ENCODE peak calls at places on chromosome 5, in four cellular contexts. V is fibroblast of lung, Z is HCT116, B is H1. M is an unnamed sample. For H3K9me3 and H3K4me1, the result is how much of the 10 kb centered on the place peaks cover.

GRCh38 chr5:123089572-123089970 is 530 bp downstream of the PRDM6 start:
- DNase-seq in Z (no peak), V (peak), B (no peak), M (peak)

GRCh38 chr5:82421119-82421518 is 143.0 kb upstream of the RPS23 start:
- DNase-seq in Z (peak), V (peak), B (no peak), M (no peak)

GRCh38 chr5:54996476-54996875 is 11.1 kb upstream of the ESM1 start:
- DNase-seq in B (no peak), V (no peak), Z (no peak), M (no peak)

GRCh38 chr5:169050146-169050571 is 250.8 kb downstream of the SLIT3 start:
- DNase-seq in B (no peak), V (no peak), Z (no peak), M (no peak)

GRCh38 chr5:7856855-7857254 is 5.9 kb upstream of the CFAP90 start:
- DNase-seq in V (peak), B (no peak), Z (peak), M (peak)

GRCh38 chr5:72999916-73000315 is 44.1 kb downstream of the FCHO2 start:
- DNase-seq in V (no peak), Z (no peak), B (no peak), M (no peak)

GRCh38 chr5:77957516-77957915 is 181.4 kb upstream of the TBCA start:
- DNase-seq in Z (no peak), V (no peak), B (no peak), M (peak)

GRCh38 chr5:32708949-32709348 is 2.2 kb upstream of the NPR3 start:
- DNase-seq in Z (no peak), B (no peak), V (no peak), M (peak)

DNA sequence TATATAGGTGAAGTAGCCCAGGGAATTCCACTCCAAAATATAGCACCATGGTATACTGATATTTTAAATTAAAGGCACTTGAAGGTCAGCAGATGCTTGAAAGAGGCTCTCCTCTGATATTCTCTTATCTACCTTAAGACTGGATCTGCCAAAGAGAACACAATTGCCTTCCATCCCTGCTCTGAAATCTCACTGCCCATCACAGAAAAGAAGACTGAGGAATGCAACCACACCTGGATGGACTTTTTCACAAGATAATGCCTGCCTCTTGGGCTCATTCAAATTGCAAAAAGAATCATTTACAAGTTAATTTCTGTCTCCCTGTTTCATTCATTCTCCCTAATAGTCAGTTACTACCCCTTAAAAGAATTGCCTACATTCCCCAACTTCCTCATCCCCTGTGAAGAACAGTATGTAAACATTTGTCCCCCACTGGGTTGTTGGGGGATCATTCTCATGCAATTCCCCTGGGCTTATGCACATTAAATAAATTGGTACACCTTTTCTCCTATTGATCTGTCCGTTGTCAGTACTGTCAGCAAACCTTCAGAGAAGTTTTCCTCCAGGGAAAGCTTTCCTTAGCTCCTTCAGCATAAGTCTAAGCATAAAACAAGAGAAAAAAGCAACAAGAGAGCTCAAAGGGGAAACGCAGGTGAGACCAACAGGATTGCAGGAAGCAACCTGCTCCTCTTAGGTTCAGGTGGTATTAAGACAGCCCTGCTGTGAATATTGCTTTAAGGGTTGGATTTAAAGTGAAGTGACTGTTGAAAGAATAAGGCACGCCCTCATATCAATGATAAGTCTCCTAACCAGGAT is 171.4 kb upstream of the SLC30A5 start:
- DNase-seq in Z (no peak), B (peak), V (no peak), M (peak)
- H3K9me3 ChIP-seq in Z (under half), B (under half), V (under half), M (under half)

GRCh38 chr5:149154629-149155028 is 13.3 kb downstream of the ABLIM3 start:
- DNase-seq in V (no peak), Z (no peak), B (no peak), M (no peak)
- H3K9ac ChIP-seq in V (no peak), Z (no peak), B (no peak), M (no peak)

GRCh38 chr5:149521739-149522373 is 29.4 kb downstream of the CSNK1A1 start:
- DNase-seq in V (no peak), Z (no peak), B (no peak), M (no peak)

GRCh38 chr5:149514512-149514911 is 36.7 kb downstream of the CSNK1A1 start:
- DNase-seq in B (no peak), Z (no peak), V (no peak), M (no peak)

GRCh38 chr5:149517461-149518122 is 33.6 kb downstream of the CSNK1A1 start:
- DNase-seq in B (no peak), Z (no peak), V (peak), M (no peak)

GRCh38 chr5:149519624-149520023 is 31.6 kb downstream of the CSNK1A1 start:
- DNase-seq in Z (no peak), V (no peak), B (no peak), M (no peak)
- H3K4me1 ChIP-seq in Z (under half), V (under half), B (under half), M (under half)

GRCh38 chr5:66939094-66939493 is 257.5 kb downstream of the CD180 start:
- DNase-seq in V (no peak), B (no peak), Z (no peak), M (no peak)
- H3K9me3 ChIP-seq in V (under half), B (under half), Z (under half), M (under half)

GRCh38 chr5:33857037-33857436 is 34.8 kb downstream of the ADAMTS12 start:
- DNase-seq in Z (no peak), V (no peak), B (no peak), M (no peak)

GRCh38 chr5:33855396-33855795 is 36.4 kb downstream of the ADAMTS12 start:
- DNase-seq in Z (no peak), B (no peak), V (no peak), M (no peak)

GRCh38 chr5:33852837-33853236 is 39.0 kb downstream of the ADAMTS12 start:
- DNase-seq in V (no peak), Z (no peak), B (no peak), M (no peak)

GRCh38 chr5:33852327-33852726 is 39.5 kb downstream of the ADAMTS12 start:
- DNase-seq in V (peak), B (no peak), Z (no peak), M (no peak)

GRCh38 chr5:33854733-33855151 is 37.0 kb downstream of the ADAMTS12 start:
- DNase-seq in B (no peak), V (peak), Z (no peak), M (no peak)
- H3K9ac ChIP-seq in B (no peak), V (no peak), Z (no peak), M (no peak)

GRCh38 chr5:159179556-159180305 is 29.6 kb downstream of the RNF145 start:
- DNase-seq in B (no peak), V (no peak), Z (no peak), M (no peak)
- H3K4me1 ChIP-seq in B (under half), V (under half), Z (under half), M (under half)

GRCh38 chr5:3417376-3417943 is 178.2 kb upstream of the IRX1 start:
- DNase-seq in V (no peak), B (no peak), Z (no peak), M (peak)
- H3K9me3 ChIP-seq in V (under half), B (under half), Z (under half), M (under half)

DNA sequence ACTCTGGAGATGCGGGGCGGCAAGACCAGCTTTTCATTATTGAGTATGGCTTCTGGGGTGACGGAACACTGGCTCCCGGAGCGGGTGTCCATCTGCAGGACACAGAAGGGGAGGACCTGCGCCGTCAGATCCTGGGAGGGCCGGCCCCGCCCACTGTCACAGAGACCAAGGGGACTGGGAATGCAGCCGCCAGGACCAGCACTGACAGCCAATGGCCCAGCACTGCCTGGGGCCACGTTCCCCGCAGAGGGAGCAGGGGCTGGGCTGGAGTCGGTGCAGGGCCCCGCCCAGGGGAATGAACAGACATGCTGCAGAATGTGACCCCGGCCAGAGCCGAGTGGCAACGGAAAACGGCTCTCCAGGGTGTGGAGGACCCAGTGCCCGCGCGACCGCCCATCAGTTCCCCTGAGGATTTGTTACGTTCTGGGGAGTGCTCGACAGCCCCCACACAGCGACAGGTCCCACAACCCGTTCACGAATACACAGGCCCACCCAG is at the start of gene ZDHHC11:
- DNase-seq in V (no peak), Z (no peak), B (no peak), M (no peak)
- H3K9ac ChIP-seq in V (no peak), Z (no peak), B (no peak), M (no peak)

GRCh38 chr5:143129203-143129602 is 274.3 kb downstream of the NR3C1 start:
- DNase-seq in Z (no peak), V (no peak), B (no peak), M (no peak)
- H3K4me1 ChIP-seq in Z (under half), V (under half), B (under half), M (under half)

M was measured in endodermal cell.